ENCODE peak calls at places on chromosomes 4 and X, in six cellular contexts. I, Y, H, J, Z and X are unnamed samples.

GRCh38 chr4:1081689-1082040 is 31.7 kb downstream of the RNF212 start:
- DNase-seq in I (no peak), Y (peak; percentile 16), H (peak; percentile 49), J (no peak), Z (no peak), X (no peak)

GRCh38 chr4:5708171-5708828 is at the start of gene EVC2:
- DNase-seq in I (peak; percentile 35), Y (no peak), H (peak; percentile 26), J (no peak), Z (peak; percentile 69), X (no peak)

GRCh38 chrX:131918839-131919238 is 104.3 kb upstream of the STK26 start:
- DNase-seq in I (no peak), Y (no peak), H (no peak), J (no peak), Z (no peak), X (peak; percentile 10)

GRCh38 chr4:6829077-6829476 is 46.5 kb downstream of the KIAA0232 start:
- DNase-seq in I (no peak), Y (no peak), H (no peak), J (no peak), Z (no peak), X (peak; percentile 74)

GRCh38 chrX:17412692-17413091 is 37.7 kb downstream of the NHS start:
- DNase-seq in I (no peak), Y (no peak), H (no peak), J (no peak), Z (no peak), X (no peak)

GRCh38 chrX:8052909-8053308 is 118.2 kb downstream of the VCX2 start:
- DNase-seq in I (no peak), Y (no peak), H (no peak), J (no peak), Z (no peak), X (no peak)

GRCh38 chrX:38970074-38970473 is 168.8 kb downstream of the MID1IP1 start:
- DNase-seq in I (no peak), Y (no peak), H (no peak), J (no peak), Z (no peak), X (no peak)

GRCh38 chr4:94525993-94526740 is 74.4 kb downstream of the PDLIM5 start:
- DNase-seq in I (no peak), Y (no peak), H (no peak), J (no peak), Z (no peak), X (no peak)

GRCh38 chr4:160316036-160316435 is 1213.2 kb downstream of the RAPGEF2 start:
- DNase-seq in I (no peak), Y (no peak), H (no peak), J (no peak), Z (no peak), X (no peak)

GRCh38 chrX:137565921-137566745 is at the start of gene ZIC3:
- DNase-seq in I (no peak), Y (no peak), H (peak; percentile 44), J (no peak), Z (peak; percentile 73), X (peak; percentile 3)

GRCh38 chrX:151228935-151229334 is 52.6 kb downstream of the GPR50 start:
- DNase-seq in I (no peak), Y (no peak), H (no peak), J (no peak), Z (no peak), X (no peak)

GRCh38 chr4:154456240-154456639 is 35.4 kb downstream of the DCHS2 start:
- DNase-seq in I (no peak), Y (no peak), H (no peak), J (no peak), Z (no peak), X (peak; percentile 2)

GRCh38 chrX:39848243-39848642 is 249.5 kb downstream of the BCOR start:
- DNase-seq in I (no peak), Y (no peak), H (no peak), J (no peak), Z (no peak), X (no peak)

GRCh38 chr4:77636902-77637301 is 31.3 kb downstream of the CXCL13 start:
- DNase-seq in I (no peak), Y (no peak), H (no peak), J (no peak), Z (no peak), X (peak; percentile 18)

GRCh38 chr4:142778430-142778829 is 67.7 kb downstream of the INPP4B start:
- DNase-seq in I (no peak), Y (no peak), H (no peak), J (no peak), Z (no peak), X (no peak)

GRCh38 chrX:53682885-53683555 is 3.5 kb downstream of the HUWE1 start:
- DNase-seq in I (no peak), Y (peak; percentile 11), H (peak; percentile 49), J (peak; percentile 8), Z (peak; percentile 9), X (peak; percentile 74)

GRCh38 chrX:68840256-68840655 is 11.4 kb downstream of the EFNB1 start:
- DNase-seq in I (no peak), Y (no peak), H (no peak), J (no peak), Z (no peak), X (no peak)

GRCh38 chr4:106365613-106366012 is 3.0 kb downstream of the GIMD1 start:
- DNase-seq in I (no peak), Y (no peak), H (no peak), J (no peak), Z (no peak), X (no peak)

GRCh38 chr4:103934178-103934789 is 214.5 kb upstream of the TACR3 start:
- DNase-seq in I (no peak), Y (no peak), H (peak; percentile 12), J (no peak), Z (peak; percentile 18), X (peak; percentile 42)

GRCh38 chrX:153761863-153762262 is 2.2 kb upstream of the PLXNB3 start:
- DNase-seq in I (no peak), Y (no peak), H (no peak), J (no peak), Z (peak; percentile 1), X (no peak)

GRCh38 chr4:8131210-8131609 is 27.4 kb downstream of the ABLIM2 start:
- DNase-seq in I (no peak), Y (no peak), H (no peak), J (no peak), Z (no peak), X (no peak)

GRCh38 chr4:83217721-83218522 is 66.7 kb downstream of the COQ2 start:
- DNase-seq in I (no peak), Y (peak; percentile 26), H (peak; percentile 63), J (no peak), Z (no peak), X (no peak)

GRCh38 chrX:71118032-71118984 is at the start of gene MED12:
- DNase-seq in I (peak; percentile 42), Y (peak; percentile 81), H (peak; percentile 87), J (peak; percentile 63), Z (peak; percentile 87), X (peak; percentile 83)

GRCh38 chr4:154614306-154614705 is 1.9 kb upstream of the FGG start:
- DNase-seq in I (no peak), Y (no peak), H (no peak), J (no peak), Z (no peak), X (no peak)

GRCh38 chrX:17474892-17475291 is 99.9 kb downstream of the NHS start:
- DNase-seq in I (no peak), Y (no peak), H (no peak), J (no peak), Z (no peak), X (no peak)

GRCh38 chr4:168521736-168522135 is 24.9 kb downstream of the PALLD start:
- DNase-seq in I (no peak), Y (no peak), H (no peak), J (no peak), Z (no peak), X (no peak)

GRCh38 chr4:6377626-6378492 is 94.6 kb downstream of the PPP2R2C start:
- DNase-seq in I (no peak), Y (no peak), H (no peak), J (no peak), Z (peak; percentile 67), X (no peak)

GRCh38 chr4:86688026-86688425 is 93.9 kb downstream of the PTPN13 start:
- DNase-seq in I (no peak), Y (no peak), H (no peak), J (no peak), Z (no peak), X (no peak)

GRCh38 chr4:139720806-139721205 is 55.2 kb downstream of the MGST2 start:
- DNase-seq in I (no peak), Y (no peak), H (no peak), J (no peak), Z (no peak), X (no peak)

GRCh38 chr4:175536852-175537453 is 275.1 kb downstream of the GPM6A start:
- DNase-seq in I (no peak), Y (no peak), H (no peak), J (no peak), Z (peak; percentile 47), X (peak; percentile 30)